ENCODE peak calls at places on chromosome 18, in ten cellular contexts. N is activated T-helper 1 cell treated with Interleukin-2 at 50 U/mL for 16 hours; F is 8988T; U is kidney; J is mucosa of descending colon; Y is MV-4-11; S is effector CD4-positive, alpha-beta T cell; Q is mesothelial cell of epicardium; A is IMR-90; R is stimulated activated CD4-positive, alpha-beta T cell treated with anti-CD3 and anti-CD28 coated beads, Interleukin-2, amount 100 ng/mL, for 48 hours. P is an unnamed sample.

GRCh38 chr18:58661423-58661822 is 9.8 kb upstream of the MALT1 start:
- DNase-seq in N (no peak), F (no peak), U (no peak), J (no peak), Y (no peak), S (no peak), Q (no peak), A (peak), R (no peak), P (no peak)

GRCh38 chr18:12377556-12378553 is 828 bp upstream of the AFG3L2 start:
- DNase-seq in N (no peak), F (peak), U (no peak), J (no peak), Y (peak), S (no peak), Q (no peak), A (no peak), R (no peak), P (no peak)

GRCh38 chr18:70973626-70974025 is 684.8 kb downstream of the SOCS6 start:
- DNase-seq in N (no peak), F (no peak), U (no peak), J (no peak), Y (no peak), S (no peak), Q (no peak), A (no peak), R (no peak), P (no peak)

GRCh38 chr18:36719630-36720029 is 109.2 kb downstream of the TPGS2 start:
- DNase-seq in N (no peak), F (no peak), U (no peak), J (no peak), Y (no peak), S (no peak), Q (no peak), A (no peak), R (no peak), P (no peak)

GRCh38 chr18:13611058-13611615 is 115.2 kb downstream of the FAM210A start:
- DNase-seq in N (no peak), F (no peak), U (no peak), J (no peak), Y (peak), S (peak), Q (no peak), A (peak), R (no peak), P (no peak)

GRCh38 chr18:62453864-62454263 is 69.0 kb upstream of the ZCCHC2 start:
- DNase-seq in N (no peak), F (no peak), U (no peak), J (no peak), Y (peak), S (no peak), Q (no peak), A (no peak), R (no peak), P (no peak)

GRCh38 chr18:59846814-59847490 is 52.8 kb upstream of the PMAIP1 start:
- DNase-seq in N (no peak), F (no peak), U (no peak), J (peak), Y (no peak), S (no peak), Q (no peak), A (peak), R (peak), P (no peak)

GRCh38 chr18:69402219-69402989 is 1.7 kb downstream of the DOK6 start:
- DNase-seq in N (no peak), F (no peak), U (no peak), J (no peak), Y (no peak), S (no peak), Q (no peak), A (no peak), R (no peak), P (no peak)

GRCh38 chr18:7677001-7677400 is 109.9 kb downstream of the PTPRM start:
- DNase-seq in N (no peak), F (no peak), U (no peak), J (no peak), Y (no peak), S (no peak), Q (no peak), A (no peak), R (no peak), P (no peak)

GRCh38 chr18:45503988-45504387 is 111.3 kb upstream of the SLC14A2 start:
- DNase-seq in N (no peak), F (no peak), U (no peak), J (no peak), Y (no peak), S (no peak), Q (no peak), A (no peak), R (no peak), P (no peak)

GRCh38 chr18:9642799-9643445 is 28.6 kb upstream of the PPP4R1 start:
- DNase-seq in N (no peak), F (no peak), U (no peak), J (no peak), Y (no peak), S (no peak), Q (no peak), A (no peak), R (no peak), P (no peak)

GRCh38 chr18:3508576-3509559 is 58.9 kb downstream of the TGIF1 start:
- DNase-seq in N (no peak), F (no peak), U (no peak), J (no peak), Y (peak), S (no peak), Q (no peak), A (no peak), R (no peak), P (no peak)

GRCh38 chr18:12657048-12657848 is 659 bp downstream of the SPIRE1 start:
- DNase-seq in N (no peak), F (peak), U (peak), J (peak), Y (no peak), S (no peak), Q (peak), A (peak), R (peak), P (no peak)

GRCh38 chr18:49704334-49704733 is 109.0 kb downstream of the ACAA2 start:
- DNase-seq in N (no peak), F (no peak), U (no peak), J (no peak), Y (no peak), S (no peak), Q (no peak), A (no peak), R (no peak), P (no peak)

GRCh38 chr18:21444465-21445023 is 156.0 kb downstream of the ESCO1 start:
- DNase-seq in N (no peak), F (peak), U (no peak), J (no peak), Y (peak), S (no peak), Q (no peak), A (peak), R (no peak), P (no peak)

GRCh38 chr18:80109676-80110078 is 615 bp downstream of the ADNP2 start:
- DNase-seq in N (no peak), F (peak), U (peak), J (peak), Y (no peak), S (no peak), Q (peak), A (peak), R (peak), P (peak)

GRCh38 chr18:76256897-76257500 is 238.0 kb downstream of the ZNF516 start:
- DNase-seq in N (no peak), F (no peak), U (no peak), J (no peak), Y (peak), S (no peak), Q (no peak), A (peak), R (no peak), P (no peak)

GRCh38 chr18:74013955-74014354 is 133.7 kb downstream of the FBXO15 start:
- DNase-seq in N (no peak), F (no peak), U (no peak), J (no peak), Y (peak), S (no peak), Q (no peak), A (peak), R (no peak), P (no peak)

GRCh38 chr18:80068571-80069272 is 34.5 kb downstream of the RBFA start:
- DNase-seq in N (no peak), F (no peak), U (no peak), J (no peak), Y (no peak), S (no peak), Q (no peak), A (no peak), R (no peak), P (no peak)

GRCh38 chr18:24128700-24129099 is 10.2 kb upstream of the CABYR start:
- DNase-seq in N (no peak), F (no peak), U (no peak), J (no peak), Y (no peak), S (no peak), Q (no peak), A (peak), R (no peak), P (no peak)

GRCh38 chr18:42030586-42031182 is 75.7 kb downstream of the PIK3C3 start:
- DNase-seq in N (no peak), F (peak), U (no peak), J (no peak), Y (no peak), S (no peak), Q (no peak), A (peak), R (no peak), P (no peak)

GRCh38 chr18:52694804-52695203 is 354.8 kb downstream of the DCC start:
- DNase-seq in N (no peak), F (no peak), U (no peak), J (no peak), Y (no peak), S (no peak), Q (no peak), A (no peak), R (no peak), P (no peak)